ENCODE peak calls at places on chromosomes 1 and 21, in ten cellular contexts. R is fibroblast of villous mesenchyme, C is ovary, Y is Calu3, D is neural crest cell, V is GM06990, A is choroid plexus epithelial cell, P is fibroblast of the aortic adventitia, H is bronchial epithelial cell, Q is nephron progenitor cell. I is an unnamed sample.

GRCh38 chr1:94863297-94863911 is 43.2 kb downstream of the SLC44A3 start:
- DNase-seq in V (no peak), P (peak; percentile 93), A (peak; percentile 64), Q (no peak), D (no peak), R (peak; percentile 91), H (peak; percentile 51), Y (no peak), C (peak; percentile 48), I (no peak)

GRCh38 chr1:169508432-169509338 is 22.9 kb upstream of the SLC19A2 start:
- DNase-seq in D (no peak), V (no peak), Q (no peak), A (peak; percentile 35), Y (no peak), P (no peak), R (peak; percentile 8), H (no peak), C (no peak), I (no peak)

GRCh38 chr1:8356256-8357209 is 38.6 kb downstream of the SLC45A1 start:
- DNase-seq in D (no peak), Y (no peak), P (no peak), R (no peak), C (no peak), H (no peak), A (no peak), Q (no peak), V (no peak), I (no peak)

GRCh38 chr1:67970088-67970487 is 80.3 kb downstream of the DIRAS3 start:
- DNase-seq in C (no peak), A (peak; percentile 69), P (peak; percentile 74), H (peak; percentile 96), D (no peak), V (no peak), Q (no peak), R (peak; percentile 64), Y (no peak), I (no peak)

GRCh38 chr1:24283326-24284155 is 35.6 kb upstream of the GRHL3 start:
- DNase-seq in A (peak; percentile 73), H (peak; percentile 96), Q (no peak), V (no peak), Y (peak; percentile 39), R (peak; percentile 90), D (no peak), C (no peak), P (peak; percentile 91), I (no peak)

GRCh38 chr1:84682047-84682446 is 8.2 kb downstream of the SSX2IP start:
- DNase-seq in H (no peak), P (no peak), R (no peak), V (no peak), Y (no peak), A (no peak), Q (no peak), D (no peak), C (no peak), I (no peak)

GRCh38 chr1:24793762-24794161 is 48.5 kb downstream of the CLIC4 start:
- DNase-seq in R (peak; percentile 85), C (no peak), D (no peak), P (peak; percentile 86), Q (no peak), H (no peak), V (no peak), Y (no peak), A (peak; percentile 86), I (no peak)

GRCh38 chr1:52127181-52128175 is 14.4 kb upstream of the ZFYVE9 start:
- DNase-seq in A (peak; percentile 90), Q (peak; percentile 7), C (peak; percentile 40), P (peak; percentile 83), H (peak; percentile 80), D (peak; percentile 28), R (peak; percentile 75), Y (peak; percentile 47), V (no peak), I (peak; percentile 26)

GRCh38 chr1:41387667-41388091 is 26.4 kb downstream of the FOXO6 start:
- DNase-seq in A (peak; percentile 49), D (no peak), P (peak; percentile 83), R (peak; percentile 31), C (peak; percentile 89), Q (peak; percentile 74), V (no peak), H (peak; percentile 13), Y (peak; percentile 77), I (no peak)

GRCh38 chr1:198498881-198499280 is 41.6 kb downstream of the ATP6V1G3 start:
- DNase-seq in A (peak; percentile 35), V (no peak), D (no peak), Y (peak; percentile 25), P (peak; percentile 39), Q (no peak), R (no peak), H (peak; percentile 56), C (no peak), I (no peak)
- TF ChIP-seq CTCF in A (no peak), V (no peak), D (no peak), Y (no peak), P (no peak), Q (no peak), R (no peak), H (no peak), C (no peak), I (no peak)

GRCh38 chr21:42565206-42565810 is 51.7 kb downstream of the SLC37A1 start:
- DNase-seq in A (no peak), H (no peak), Y (no peak), D (no peak), Q (no peak), C (peak; percentile 11), V (no peak), P (no peak), R (no peak), I (no peak)

GRCh38 chr21:42563261-42564045 is 49.8 kb downstream of the SLC37A1 start:
- DNase-seq in H (peak; percentile 22), Y (no peak), D (no peak), C (peak; percentile 14), V (no peak), R (peak; percentile 6), P (no peak), A (no peak), Q (no peak), I (no peak)

GRCh38 chr21:42562816-42563215 is 49.2 kb downstream of the SLC37A1 start:
- DNase-seq in D (no peak), P (no peak), A (no peak), Q (no peak), Y (no peak), C (peak; percentile 2), V (no peak), R (no peak), H (no peak), I (no peak)

GRCh38 chr21:42565886-42566523 is 52.4 kb downstream of the SLC37A1 start:
- DNase-seq in H (no peak), R (no peak), C (peak; percentile 9), V (no peak), A (no peak), Y (no peak), D (no peak), P (no peak), Q (no peak), I (no peak)

GRCh38 chr21:42564561-42564971 is 50.9 kb downstream of the SLC37A1 start:
- DNase-seq in H (no peak), V (no peak), Y (no peak), D (no peak), P (no peak), Q (no peak), C (no peak), R (no peak), A (no peak), I (no peak)
- TF ChIP-seq CTCF in H (no peak), V (no peak), Y (no peak), D (no peak), P (no peak), Q (no peak), C (no peak), R (no peak), A (no peak), I (no peak)

GRCh38 chr1:206635983-206636354 is 633 bp downstream of the DYRK3 start:
- DNase-seq in Y (no peak), R (no peak), V (no peak), H (no peak), C (no peak), A (no peak), P (peak; percentile 16), Q (peak; percentile 15), D (no peak), I (peak; percentile 45)

GRCh38 chr1:206637605-206638004 is 2.3 kb downstream of the DYRK3 start:
- DNase-seq in A (no peak), C (no peak), D (no peak), P (no peak), H (no peak), R (no peak), Y (no peak), Q (no peak), V (no peak), I (no peak)

GRCh38 chr1:206633708-206634121 is 1.6 kb upstream of the DYRK3 start:
- DNase-seq in P (peak; percentile 95), D (no peak), R (peak; percentile 88), Y (no peak), Q (no peak), H (peak; percentile 100), A (peak; percentile 88), C (peak; percentile 59), V (no peak), I (no peak)

GRCh38 chr1:206634365-206635079 is 814 bp upstream of the DYRK3 start:
- DNase-seq in A (peak; percentile 91), Q (peak; percentile 92), P (peak; percentile 93), C (peak; percentile 97), H (peak; percentile 81), V (peak; percentile 30), Y (peak; percentile 93), R (peak; percentile 92), D (peak; percentile 84), I (peak; percentile 63)

GRCh38 chr1:206635080-206635982 is at the start of gene DYRK3:
- DNase-seq in P (peak; percentile 88), C (peak; percentile 97), Q (peak; percentile 97), A (peak; percentile 95), R (peak; percentile 94), V (peak; percentile 95), H (peak; percentile 81), D (peak; percentile 90), Y (peak; percentile 98), I (peak; percentile 96)
- TF ChIP-seq CTCF in P (peak; percentile 0), C (peak; percentile 49), Q (no peak), A (no peak), R (no peak), V (no peak), H (peak; percentile 14), D (no peak), Y (no peak), I (no peak)

GRCh38 chr1:234093741-234094140 is 189.3 kb downstream of the SLC35F3 start:
- DNase-seq in V (no peak), D (no peak), C (no peak), Q (no peak), Y (no peak), A (no peak), H (no peak), R (no peak), P (no peak), I (no peak)

GRCh38 chr1:234091065-234091401 is 186.6 kb downstream of the SLC35F3 start:
- DNase-seq in A (no peak), Q (no peak), P (no peak), Y (no peak), H (no peak), V (no peak), D (no peak), R (no peak), C (no peak), I (no peak)

GRCh38 chr1:234090212-234091064 is 186.0 kb downstream of the SLC35F3 start:
- DNase-seq in A (no peak), Q (no peak), H (peak; percentile 6), D (no peak), V (no peak), P (no peak), C (no peak), Y (no peak), R (no peak), I (no peak)

GRCh38 chr1:234093107-234093506 is 188.6 kb downstream of the SLC35F3 start:
- DNase-seq in V (no peak), R (no peak), H (no peak), Q (no peak), D (no peak), C (no peak), P (no peak), A (no peak), Y (no peak), I (no peak)

GRCh38 chr1:234089396-234089795 is 184.9 kb downstream of the SLC35F3 start:
- DNase-seq in Y (peak; percentile 8), P (no peak), R (no peak), A (no peak), C (no peak), D (no peak), V (no peak), Q (no peak), H (no peak), I (no peak)
- TF ChIP-seq CTCF in Y (no peak), P (no peak), R (no peak), A (no peak), C (no peak), D (no peak), V (peak; percentile 43), Q (no peak), H (no peak), I (no peak)